ENCODE peak calls at places on chromosome 9, in ten cellular contexts. M is transverse colon, W is HFF-Myc, F is IMR-90, H is astrocyte of the spinal cord, V is brain microvascular endothelial cell, A is left lung, E is upper lobe of left lung, I is GM06990, P is coronary artery. T is an unnamed sample.
A peak's percentile ranks its signal among the peaks of the same experiment; 100 is the strongest.

GRCh38 chr9:129714393-129715051 is 38.3 kb downstream of the PTGES start:
- DNase-seq in M (no peak), W (no peak), F (no peak), H (no peak), V (no peak), A (peak; percentile 59), E (no peak), I (no peak), P (no peak), T (no peak)

GRCh38 chr9:127404631-127405030 is 7.7 kb downstream of the SLC2A8 start:
- DNase-seq in M (no peak), W (no peak), F (no peak), H (no peak), V (no peak), A (peak; percentile 69), E (peak; percentile 84), I (no peak), P (no peak), T (no peak)

GRCh38 chr9:128553695-128554094 is 1.3 kb downstream of the SPTAN1 start:
- DNase-seq in M (no peak), W (no peak), F (peak; percentile 86), H (peak; percentile 66), V (peak; percentile 45), A (no peak), E (no peak), I (no peak), P (no peak), T (peak; percentile 33)

GRCh38 chr9:134522976-134523375 is 118.6 kb upstream of the COL5A1 start:
- DNase-seq in M (no peak), W (no peak), F (no peak), H (no peak), V (no peak), A (no peak), E (no peak), I (no peak), P (no peak), T (no peak)

GRCh38 chr9:15357050-15357653 is 50.1 kb upstream of the TTC39B start:
- DNase-seq in M (peak; percentile 66), W (no peak), F (no peak), H (no peak), V (no peak), A (no peak), E (no peak), I (peak; percentile 9), P (no peak), T (no peak)

GRCh38 chr9:18393340-18394130 is 80.4 kb upstream of the ADAMTSL1 start:
- DNase-seq in M (peak; percentile 56), W (peak; percentile 87), F (peak; percentile 96), H (peak; percentile 98), V (peak; percentile 86), A (no peak), E (no peak), I (no peak), P (no peak), T (peak; percentile 99)

GRCh38 chr9:104900871-104901270 is 27.1 kb downstream of the ABCA1 start:
- DNase-seq in M (no peak), W (no peak), F (no peak), H (no peak), V (no peak), A (no peak), E (no peak), I (no peak), P (no peak), T (no peak)

GRCh38 chr9:127522727-127523126 is 71.4 kb downstream of the LRSAM1 start:
- DNase-seq in M (peak; percentile 44), W (no peak), F (no peak), H (no peak), V (no peak), A (no peak), E (no peak), I (no peak), P (peak; percentile 64), T (no peak)

DNA sequence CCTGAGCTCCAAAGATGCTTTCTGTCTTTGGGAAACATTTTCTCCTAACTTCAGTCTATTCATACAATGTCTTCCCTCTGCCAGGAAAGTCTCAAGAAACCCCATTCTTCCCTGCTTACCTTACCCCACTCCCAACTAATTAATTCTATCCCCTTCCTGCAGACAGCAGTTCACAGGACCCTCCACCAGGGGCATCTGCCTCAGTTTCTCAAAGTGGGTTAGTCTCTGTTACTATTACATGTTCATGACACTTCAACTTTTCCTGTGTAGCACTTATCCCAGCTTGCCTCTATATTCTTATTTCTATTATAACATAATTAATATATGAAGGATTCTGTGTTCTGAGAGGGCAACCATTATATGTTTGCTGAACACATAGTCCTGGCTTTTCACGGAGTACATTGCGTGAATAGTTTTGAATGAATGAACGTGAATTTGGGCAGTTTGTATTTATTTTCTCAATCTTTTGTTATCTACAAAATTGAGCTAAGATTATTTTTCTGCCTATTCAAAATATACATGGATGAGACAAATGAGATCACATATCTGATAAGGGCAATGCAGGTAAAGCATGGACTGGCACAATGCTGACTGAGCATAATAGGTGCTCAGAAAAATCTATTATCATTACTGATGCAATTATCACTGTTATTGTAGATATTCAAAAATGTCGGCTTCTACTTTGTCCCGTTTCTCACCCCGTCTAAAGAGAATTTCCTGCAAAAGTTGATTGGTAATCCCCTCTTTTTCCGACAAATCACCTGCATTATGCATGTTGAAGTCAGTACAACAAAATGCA is 341.1 kb downstream of the BRINP1 start:
- DNase-seq in M (no peak), W (no peak), F (no peak), H (no peak), V (no peak), A (no peak), E (no peak), I (no peak), P (no peak), T (no peak)
- TF ChIP-seq CTCF in M (no peak), W (no peak), F (no peak), H (no peak), V (peak; percentile 12), A (no peak), E (no peak), I (no peak), P (no peak), T (peak; percentile 17)

GRCh38 chr9:123637940-123638634 is 282.1 kb downstream of the CRB2 start:
- DNase-seq in M (peak; percentile 20), W (no peak), F (peak; percentile 3), H (peak; percentile 45), V (no peak), A (no peak), E (no peak), I (no peak), P (no peak), T (no peak)
- H3K4me3 ChIP-seq in M (peak overlapping the region; percentile 19), W (peak overlapping the region; percentile 2), F (peak overlapping the region; percentile 63), H (peak overlapping the region; percentile 12), V (no peak overlapping the region), A (no peak overlapping the region), E (no peak overlapping the region), I (no peak overlapping the region), P (peak overlapping the region; percentile 39), T (no peak overlapping the region)

GRCh38 chr9:112033237-112034215 is 136.9 kb downstream of the UGCG start:
- DNase-seq in M (no peak), W (no peak), F (no peak), H (no peak), V (no peak), A (no peak), E (no peak), I (no peak), P (no peak), T (no peak)
- TF ChIP-seq CTCF in M (no peak), W (no peak), F (no peak), H (no peak), V (no peak), A (no peak), E (no peak), I (no peak), P (no peak), T (no peak)

GRCh38 chr9:136826703-136827582 is 15.3 kb upstream of the AJM1 start:
- DNase-seq in M (no peak), W (no peak), F (no peak), H (no peak), V (no peak), A (peak; percentile 53), E (peak; percentile 50), I (no peak), P (no peak), T (no peak)
- H3K4me3 ChIP-seq in M (no peak overlapping the region), W (no peak overlapping the region), F (no peak overlapping the region), H (no peak overlapping the region), V (no peak overlapping the region), A (no peak overlapping the region), E (no peak overlapping the region), I (no peak overlapping the region), P (no peak overlapping the region), T (no peak overlapping the region)

DNA sequence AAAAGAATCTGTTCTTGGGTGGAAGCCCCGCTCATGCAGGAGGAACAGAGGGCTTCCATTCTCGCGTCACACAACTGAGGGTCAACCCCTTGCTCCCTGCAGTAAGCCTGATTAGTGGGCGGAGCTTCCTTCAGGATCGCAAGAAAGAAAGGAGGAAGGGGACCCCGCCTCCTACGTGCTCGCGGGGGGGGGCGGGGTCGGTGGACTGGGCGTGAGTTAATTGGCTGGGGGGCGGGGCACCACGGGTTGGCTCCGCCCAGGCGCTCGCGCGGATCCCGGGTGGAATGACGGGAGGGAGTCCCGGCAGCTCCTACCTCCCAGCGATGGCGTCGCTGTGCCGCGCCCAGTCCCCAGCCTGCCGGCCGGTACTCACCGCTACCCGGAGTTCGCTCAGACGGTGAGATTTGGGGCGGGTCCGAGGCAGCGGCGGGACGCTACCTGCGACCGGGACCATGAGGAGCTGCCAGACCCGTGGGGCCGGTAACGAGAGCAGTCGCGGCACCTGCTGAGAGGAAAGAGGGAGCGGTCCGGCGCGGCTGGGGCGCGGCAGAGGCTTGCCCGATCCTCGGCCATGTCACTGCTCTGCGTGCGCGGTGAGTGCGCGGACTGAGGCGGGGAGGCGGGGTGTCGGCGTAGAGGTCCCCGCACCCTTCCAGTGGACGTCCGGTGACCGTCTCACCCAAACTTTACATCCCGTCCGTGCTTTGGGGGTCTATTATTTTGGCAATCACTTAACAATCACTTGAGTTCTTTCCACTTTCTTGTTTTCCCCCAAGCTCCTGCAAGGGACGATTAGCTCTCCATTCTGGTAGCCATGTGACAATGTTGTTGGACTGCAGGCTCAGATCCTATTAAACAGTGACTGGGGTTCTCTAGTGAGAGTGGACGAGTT is at the start of gene UNC13B:
- DNase-seq in M (peak; percentile 97), W (peak; percentile 66), F (peak; percentile 83), H (peak; percentile 95), V (peak; percentile 86), A (peak; percentile 97), E (peak; percentile 99), I (peak; percentile 71), P (peak; percentile 96), T (peak; percentile 80)
- TF ChIP-seq CTCF in M (peak; percentile 8), W (no peak), F (peak; percentile 8), H (peak; percentile 14), V (no peak), A (no peak), E (peak; percentile 42), I (no peak), P (no peak), T (no peak)

T was measured in retinal pigment epithelial cell.